ENCODE peak calls at places on chromosomes 2 and 18, in four cellular contexts. One of them, this sample, is unnamed.

GRCh38 chr2:72278046-72278445 is 130.4 kb upstream of the CYP26B1 start:
- DNase-seq in HCT116: no peak
- DNase-seq in GM10248: no peak
- DNase-seq in uterus: no peak
- DNase-seq in this sample: no peak

GRCh38 chr18:25510096-25510495 is 158.1 kb upstream of the ZNF521 start:
- DNase-seq in HCT116: no peak
- DNase-seq in GM10248: no peak
- DNase-seq in uterus: no peak
- DNase-seq in this sample: no peak

GRCh38 chr2:201263774-201264173 is 3.4 kb downstream of the CASP8 start:
- DNase-seq in HCT116: no peak
- DNase-seq in GM10248: no peak
- DNase-seq in uterus: no peak
- DNase-seq in this sample: no peak

GRCh38 chr18:66993492-66993891 is 389.6 kb upstream of the CDH19 start:
- DNase-seq in HCT116: no peak
- DNase-seq in GM10248: no peak
- DNase-seq in uterus: no peak
- DNase-seq in this sample: no peak

GRCh38 chr2:220134756-220135534 is 507.5 kb downstream of the SLC4A3 start:
- DNase-seq in HCT116: no peak
- DNase-seq in GM10248: no peak
- DNase-seq in uterus: no peak
- DNase-seq in this sample: no peak

GRCh38 chr18:78661316-78661715 is 318.3 kb upstream of the SALL3 start:
- DNase-seq in HCT116: no peak
- DNase-seq in GM10248: no peak
- DNase-seq in uterus: no peak
- DNase-seq in this sample: no peak

GRCh38 chr2:206392118-206392517 is 51.2 kb upstream of the ADAM23 start:
- DNase-seq in HCT116: peak
- DNase-seq in GM10248: peak
- DNase-seq in uterus: no peak
- DNase-seq in this sample: no peak

GRCh38 chr2:236572482-236572881 is 2.9 kb downstream of the ACKR3 start:
- DNase-seq in HCT116: no peak
- DNase-seq in GM10248: no peak
- DNase-seq in uterus: no peak
- DNase-seq in this sample: no peak

GRCh38 chr2:238585836-238586821 is 159.4 kb downstream of the ASB1 start:
- DNase-seq in HCT116: no peak
- DNase-seq in GM10248: no peak
- DNase-seq in uterus: no peak
- DNase-seq in this sample: no peak

GRCh38 chr18:77086034-77086433 is 46.5 kb downstream of the MBP start:
- DNase-seq in HCT116: no peak
- DNase-seq in GM10248: no peak
- DNase-seq in uterus: no peak
- DNase-seq in this sample: no peak

GRCh38 chr2:19059076-19059475 is 299.3 kb downstream of the OSR1 start:
- DNase-seq in HCT116: no peak
- DNase-seq in GM10248: no peak
- DNase-seq in uterus: no peak
- DNase-seq in this sample: no peak

GRCh38 chr2:4604767-4605166 is 901.4 kb downstream of the DCDC2C start:
- DNase-seq in HCT116: no peak
- DNase-seq in GM10248: no peak
- DNase-seq in uterus: no peak
- DNase-seq in this sample: no peak

GRCh38 chr18:79531386-79531785 is 135.7 kb downstream of the NFATC1 start:
- DNase-seq in HCT116: no peak
- DNase-seq in GM10248: no peak
- DNase-seq in uterus: peak
- DNase-seq in this sample: no peak

GRCh38 chr2:36403675-36404230 is 48.2 kb downstream of the CRIM1 start:
- DNase-seq in HCT116: peak
- DNase-seq in GM10248: no peak
- DNase-seq in uterus: no peak
- DNase-seq in this sample: no peak

GRCh38 chr2:9887513-9887912 is 44.2 kb downstream of the TAF1B start:
- DNase-seq in HCT116: no peak
- DNase-seq in GM10248: no peak
- DNase-seq in uterus: no peak
- DNase-seq in this sample: no peak

GRCh38 chr2:134372611-134373131 is 118.8 kb downstream of the MGAT5 start:
- DNase-seq in HCT116: no peak
- DNase-seq in GM10248: no peak
- DNase-seq in uterus: peak
- DNase-seq in this sample: peak

GRCh38 chr18:46134920-46135675 is 30.9 kb downstream of the HAUS1 start:
- DNase-seq in HCT116: no peak
- DNase-seq in GM10248: no peak
- DNase-seq in uterus: no peak
- DNase-seq in this sample: no peak

GRCh38 chr2:38791747-38792146 is 13.7 kb downstream of the GEMIN6 start:
- DNase-seq in HCT116: no peak
- DNase-seq in GM10248: no peak
- DNase-seq in uterus: no peak
- DNase-seq in this sample: no peak

GRCh38 chr2:172792711-172793110 is 57.1 kb downstream of the RAPGEF4 start:
- DNase-seq in HCT116: no peak
- DNase-seq in GM10248: no peak
- DNase-seq in uterus: no peak
- DNase-seq in this sample: no peak

GRCh38 chr18:3524706-3525105 is 74.7 kb downstream of the TGIF1 start:
- DNase-seq in HCT116: no peak
- DNase-seq in GM10248: no peak
- DNase-seq in uterus: no peak
- DNase-seq in this sample: no peak

GRCh38 chr18:6624729-6625308 is 104.7 kb upstream of the ARHGAP28 start:
- DNase-seq in HCT116: no peak
- DNase-seq in GM10248: no peak
- DNase-seq in uterus: no peak
- DNase-seq in this sample: no peak

GRCh38 chr2:218168635-218169462 is 2.1 kb upstream of the CXCR1 start:
- DNase-seq in HCT116: peak
- DNase-seq in GM10248: peak
- DNase-seq in uterus: peak
- DNase-seq in this sample: no peak

GRCh38 chr18:58671941-58672565 is 788 bp downstream of the MALT1 start:
- DNase-seq in HCT116: no peak
- DNase-seq in GM10248: no peak
- DNase-seq in uterus: peak
- DNase-seq in this sample: no peak

GRCh38 chr18:38028941-38029340 is 463.3 kb upstream of the CELF4 start:
- DNase-seq in HCT116: no peak
- DNase-seq in GM10248: no peak
- DNase-seq in uterus: no peak
- DNase-seq in this sample: no peak

GRCh38 chr2:66439291-66440010 is 4.5 kb downstream of the MEIS1 start:
- DNase-seq in HCT116: no peak
- DNase-seq in GM10248: no peak
- DNase-seq in uterus: no peak
- DNase-seq in this sample: no peak

GRCh38 chr2:172196768-172197322 is 94.1 kb upstream of the DLX2 start:
- DNase-seq in HCT116: no peak
- DNase-seq in GM10248: no peak
- DNase-seq in uterus: no peak
- DNase-seq in this sample: no peak

GRCh38 chr18:49319590-49319989 is 140.9 kb downstream of the DYM start:
- DNase-seq in HCT116: no peak
- DNase-seq in GM10248: no peak
- DNase-seq in uterus: no peak
- DNase-seq in this sample: no peak

GRCh38 chr18:24234330-24234729 is 95.5 kb downstream of the CABYR start:
- DNase-seq in HCT116: no peak
- DNase-seq in GM10248: no peak
- DNase-seq in uterus: peak
- DNase-seq in this sample: no peak

GRCh38 chr18:79389689-79390088 is 6.0 kb upstream of the NFATC1 start:
- DNase-seq in HCT116: no peak
- DNase-seq in GM10248: no peak
- DNase-seq in uterus: no peak
- DNase-seq in this sample: no peak

GRCh38 chr18:51137891-51138290 is 59.6 kb downstream of the MEX3C start:
- DNase-seq in HCT116: no peak
- DNase-seq in GM10248: no peak
- DNase-seq in uterus: no peak
- DNase-seq in this sample: no peak

GRCh38 chr2:112257575-112257974 is 2.7 kb upstream of the ZC3H8 start:
- DNase-seq in HCT116: no peak
- DNase-seq in GM10248: no peak
- DNase-seq in uterus: no peak
- DNase-seq in this sample: no peak

GRCh38 chr2:186424265-186424664 is 61.8 kb upstream of the ZC3H15 start:
- DNase-seq in HCT116: no peak
- DNase-seq in GM10248: no peak
- DNase-seq in uterus: no peak
- DNase-seq in this sample: no peak

GRCh38 chr2:186429095-186429494 is 57.0 kb upstream of the ZC3H15 start:
- DNase-seq in HCT116: no peak
- DNase-seq in GM10248: no peak
- DNase-seq in uterus: no peak
- DNase-seq in this sample: no peak

GRCh38 chr2:186431306-186431705 is 54.8 kb upstream of the ZC3H15 start:
- DNase-seq in HCT116: no peak
- DNase-seq in GM10248: no peak
- DNase-seq in uterus: no peak
- DNase-seq in this sample: no peak

GRCh38 chr2:186426153-186427016 is 59.7 kb upstream of the ZC3H15 start:
- DNase-seq in HCT116: no peak
- DNase-seq in GM10248: peak
- DNase-seq in uterus: no peak
- DNase-seq in this sample: no peak

GRCh38 chr2:186427970-186428369 is 58.1 kb upstream of the ZC3H15 start:
- DNase-seq in HCT116: no peak
- DNase-seq in GM10248: no peak
- DNase-seq in uterus: no peak
- DNase-seq in this sample: no peak
- TF ChIP-seq CTCF in HCT116: no peak
- TF ChIP-seq CTCF in GM10248: no peak
- TF ChIP-seq CTCF in uterus: no peak
- TF ChIP-seq CTCF in this sample: no peak

GRCh38 chr2:68178432-68178831 is 20.7 kb downstream of the PNO1 start:
- DNase-seq in HCT116: no peak
- DNase-seq in GM10248: no peak
- DNase-seq in uterus: no peak
- DNase-seq in this sample: no peak
- TF ChIP-seq CTCF in HCT116: no peak
- TF ChIP-seq CTCF in GM10248: no peak
- TF ChIP-seq CTCF in uterus: no peak
- TF ChIP-seq CTCF in this sample: no peak

GRCh38 chr2:148745151-148745851 is 100.8 kb downstream of the EPC2 start:
- DNase-seq in HCT116: no peak
- DNase-seq in GM10248: no peak
- DNase-seq in uterus: no peak
- DNase-seq in this sample: no peak
- TF ChIP-seq CTCF in HCT116: no peak
- TF ChIP-seq CTCF in GM10248: no peak
- TF ChIP-seq CTCF in uterus: no peak
- TF ChIP-seq CTCF in this sample: no peak

GRCh38 chr2:110820128-110820527 is 87.8 kb downstream of the ACOXL start:
- DNase-seq in HCT116: no peak
- DNase-seq in GM10248: no peak
- DNase-seq in uterus: no peak
- DNase-seq in this sample: no peak

GRCh38 chr2:110816404-110817365 is 84.3 kb downstream of the ACOXL start:
- DNase-seq in HCT116: no peak
- DNase-seq in GM10248: no peak
- DNase-seq in uterus: no peak
- DNase-seq in this sample: no peak

GRCh38 chr2:110819711-110820110 is 87.3 kb downstream of the ACOXL start:
- DNase-seq in HCT116: no peak
- DNase-seq in GM10248: no peak
- DNase-seq in uterus: no peak
- DNase-seq in this sample: no peak

GRCh38 chr2:110815938-110816337 is 83.6 kb downstream of the ACOXL start:
- DNase-seq in HCT116: no peak
- DNase-seq in GM10248: no peak
- DNase-seq in uterus: no peak
- DNase-seq in this sample: no peak

GRCh38 chr2:110818767-110819481 is 86.6 kb downstream of the ACOXL start:
- DNase-seq in HCT116: no peak
- DNase-seq in GM10248: no peak
- DNase-seq in uterus: no peak
- DNase-seq in this sample: no peak
- TF ChIP-seq CTCF in HCT116: no peak
- TF ChIP-seq CTCF in GM10248: no peak
- TF ChIP-seq CTCF in uterus: no peak
- TF ChIP-seq CTCF in this sample: no peak

GRCh38 chr2:214489181-214489580 is 78.3 kb downstream of the VWC2L start:
- DNase-seq in HCT116: no peak
- DNase-seq in GM10248: no peak
- DNase-seq in uterus: no peak
- DNase-seq in this sample: no peak
- TF ChIP-seq CTCF in HCT116: no peak
- TF ChIP-seq CTCF in GM10248: no peak
- TF ChIP-seq CTCF in uterus: no peak
- TF ChIP-seq CTCF in this sample: no peak

GRCh38 chr2:101308432-101309210 is at the start of gene RNF149:
- DNase-seq in HCT116: peak
- DNase-seq in GM10248: peak
- DNase-seq in uterus: peak
- DNase-seq in this sample: peak
- TF ChIP-seq CTCF in HCT116: no peak
- TF ChIP-seq CTCF in GM10248: no peak
- TF ChIP-seq CTCF in uterus: peak
- TF ChIP-seq CTCF in this sample: peak

DNA sequence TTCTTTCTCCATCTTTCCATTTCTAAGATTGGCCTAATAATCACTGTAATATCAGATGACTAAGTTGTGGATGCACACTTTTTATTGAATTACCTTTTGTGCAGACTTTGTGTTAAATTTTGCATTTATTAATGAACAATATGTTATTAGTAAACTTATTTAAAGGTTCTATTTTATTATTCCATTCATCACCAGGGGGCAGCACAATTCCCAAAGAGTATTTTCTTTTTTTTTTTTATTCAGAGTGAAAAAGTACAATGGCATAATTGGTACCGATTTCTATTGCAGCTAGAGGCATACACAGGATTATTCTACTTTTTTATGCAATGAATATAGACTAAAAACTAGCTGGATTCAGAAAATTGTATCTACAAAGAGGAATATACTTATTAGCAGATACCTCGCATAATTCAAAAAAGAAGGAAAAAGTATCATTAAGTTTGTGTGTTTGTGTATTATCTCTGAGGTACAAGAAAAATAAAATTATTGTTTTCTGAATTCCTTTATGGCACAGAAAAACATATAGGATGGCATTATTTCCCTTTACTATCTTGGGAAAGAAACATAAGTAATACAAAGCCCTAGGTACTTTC is 390.6 kb downstream of the ERBB4 start:
- DNase-seq in HCT116: no peak
- DNase-seq in GM10248: no peak
- DNase-seq in uterus: no peak
- DNase-seq in this sample: no peak
- TF ChIP-seq CTCF in HCT116: peak
- TF ChIP-seq CTCF in GM10248: no peak
- TF ChIP-seq CTCF in uterus: no peak
- TF ChIP-seq CTCF in this sample: peak